ENCODE peak calls at places on chromosome 22, in five cellular contexts. W is CD4-positive, alpha-beta memory T cell; A is breast epithelium; F is spleen; O is IMR-90. X is an unnamed sample. For H3K27me3 and H3K9me3, the result is how much of the 10 kb centered on the place peaks cover.

GRCh38 chr22:27241430-27242110 is 560.0 kb downstream of the MN1 start:
- DNase-seq in O (no peak), F (peak), W (no peak), A (no peak), X (peak)

GRCh38 chr22:25161916-25162530 is 37.6 kb upstream of the CRYBB3 start:
- DNase-seq in W (no peak), O (no peak), A (no peak), F (peak), X (no peak)

GRCh38 chr22:40024201-40025061 is 29.7 kb downstream of the FAM83F start:
- DNase-seq in A (no peak), F (peak), W (peak), O (peak), X (peak)

GRCh38 chr22:21938071-21938822 is 14.4 kb downstream of the PPM1F start:
- DNase-seq in A (peak), W (peak), F (peak), O (peak), X (peak)

GRCh38 chr22:24803064-24803542 is 2.9 kb upstream of the SGSM1 start:
- DNase-seq in A (no peak), W (peak), O (peak), F (no peak), X (peak)

GRCh38 chr22:30705710-30706651 is 11.3 kb downstream of the OSBP2 start:
- DNase-seq in F (peak), O (peak), A (no peak), W (no peak), X (peak)

GRCh38 chr22:28395920-28396447 is 283.7 kb downstream of the TTC28 start:
- DNase-seq in A (no peak), F (no peak), O (peak), W (no peak), X (peak)

GRCh38 chr22:27965547-27965946 is 46.5 kb upstream of the PITPNB start:
- DNase-seq in F (no peak), O (peak), A (no peak), W (no peak), X (no peak)

GRCh38 chr22:44344407-44344806 is 31.7 kb upstream of the SHISAL1 start:
- DNase-seq in W (no peak), F (no peak), A (no peak), O (no peak), X (no peak)

GRCh38 chr22:38694945-38695344 is 5.8 kb downstream of the JOSD1 start:
- DNase-seq in F (no peak), O (no peak), A (no peak), W (no peak), X (no peak)

GRCh38 chr22:43858156-43858895 is 4.0 kb downstream of the SULT4A1 start:
- DNase-seq in W (no peak), A (no peak), O (no peak), F (peak), X (no peak)

GRCh38 chr22:19629720-19630419 is 84.4 kb upstream of the SEPTIN5 start:
- DNase-seq in A (peak), O (peak), F (peak), W (peak), X (peak)

GRCh38 chr22:22591348-22592299 is 32.6 kb upstream of the PRAME start:
- DNase-seq in F (no peak), W (no peak), O (peak), A (no peak), X (no peak)

GRCh38 chr22:30005213-30005857 is 74.9 kb upstream of the HORMAD2 start:
- DNase-seq in F (no peak), A (peak), O (peak), W (peak), X (peak)

GRCh38 chr22:24142831-24143230 is 38.5 kb upstream of the SUSD2 start:
- DNase-seq in O (no peak), F (no peak), W (no peak), A (no peak), X (no peak)

GRCh38 chr22:19549428-19549827 is 25.2 kb upstream of the CLDN5 start:
- DNase-seq in A (no peak), F (no peak), O (no peak), W (no peak), X (no peak)

GRCh38 chr22:26513852-26514251 is 1.6 kb upstream of the TFIP11 start:
- DNase-seq in O (no peak), A (no peak), W (no peak), F (no peak), X (no peak)

GRCh38 chr22:17786435-17787158 is 12.3 kb upstream of the BID start:
- DNase-seq in F (no peak), W (no peak), A (peak), O (no peak), X (no peak)

GRCh38 chr22:25835348-25835747 is 93.4 kb downstream of the MYO18B start:
- DNase-seq in A (no peak), W (no peak), F (no peak), O (no peak), X (no peak)

GRCh38 chr22:30266445-30267381 is at the start of gene OSM:
- DNase-seq in F (peak), W (peak), O (no peak), A (no peak), X (no peak)

GRCh38 chr22:23536821-23537345 is 43.2 kb downstream of the IGLL1 start:
- DNase-seq in F (peak), W (no peak), A (no peak), O (no peak), X (no peak)

GRCh38 chr22:44092636-44093220 is 68.6 kb downstream of the PARVB start:
- DNase-seq in W (no peak), O (no peak), F (no peak), A (no peak), X (no peak)

GRCh38 chr22:25563757-25564319 is 637 bp upstream of the GRK3 start:
- DNase-seq in F (no peak), O (peak), W (no peak), A (peak), X (no peak)

GRCh38 chr22:38781033-38781432 is 12.9 kb downstream of the DNAL4 start:
- DNase-seq in F (no peak), W (no peak), O (no peak), A (no peak), X (no peak)

GRCh38 chr22:22076361-22076760 is 93.8 kb upstream of the TOP3B start:
- DNase-seq in F (no peak), O (no peak), W (no peak), A (no peak), X (peak)

DNA sequence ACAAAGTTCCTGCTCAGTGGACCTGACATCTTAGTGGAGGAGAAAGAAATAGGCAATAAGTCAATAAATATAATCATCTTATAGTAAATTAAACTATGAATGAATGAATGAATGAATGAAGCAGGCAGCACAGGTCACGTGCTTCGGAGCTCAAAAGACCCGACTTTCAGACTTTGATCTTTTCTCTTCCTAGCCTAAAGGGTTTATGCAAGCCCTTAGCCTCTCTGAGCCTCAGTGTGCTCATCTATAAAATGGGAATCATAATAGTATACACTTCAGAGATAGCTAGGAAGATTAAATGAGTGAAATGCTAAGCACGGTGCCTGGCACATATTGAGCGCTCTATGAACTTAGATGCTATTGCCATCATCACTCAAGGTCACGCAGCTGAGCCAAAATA is 7.5 kb downstream of the PVALB start:
- DNase-seq in W (no peak), A (no peak), O (no peak), F (no peak), X (no peak)
- H3K27me3 ChIP-seq in W (under half), A (under half), O (half or more), F (under half), X (under half)

GRCh38 chr22:49896201-49896600 is 22.0 kb downstream of the ALG12 start:
- DNase-seq in A (no peak), O (no peak), W (no peak), F (peak), X (no peak)

GRCh38 chr22:49897015-49897684 is 21.1 kb downstream of the ALG12 start:
- DNase-seq in W (no peak), O (no peak), A (no peak), F (no peak), X (no peak)

GRCh38 chr22:49893025-49893424 is 25.2 kb downstream of the ALG12 start:
- DNase-seq in F (no peak), W (no peak), A (no peak), O (no peak), X (no peak)

GRCh38 chr22:49892226-49892899 is 25.9 kb downstream of the ALG12 start:
- DNase-seq in F (peak), W (no peak), A (peak), O (no peak), X (no peak)

DNA sequence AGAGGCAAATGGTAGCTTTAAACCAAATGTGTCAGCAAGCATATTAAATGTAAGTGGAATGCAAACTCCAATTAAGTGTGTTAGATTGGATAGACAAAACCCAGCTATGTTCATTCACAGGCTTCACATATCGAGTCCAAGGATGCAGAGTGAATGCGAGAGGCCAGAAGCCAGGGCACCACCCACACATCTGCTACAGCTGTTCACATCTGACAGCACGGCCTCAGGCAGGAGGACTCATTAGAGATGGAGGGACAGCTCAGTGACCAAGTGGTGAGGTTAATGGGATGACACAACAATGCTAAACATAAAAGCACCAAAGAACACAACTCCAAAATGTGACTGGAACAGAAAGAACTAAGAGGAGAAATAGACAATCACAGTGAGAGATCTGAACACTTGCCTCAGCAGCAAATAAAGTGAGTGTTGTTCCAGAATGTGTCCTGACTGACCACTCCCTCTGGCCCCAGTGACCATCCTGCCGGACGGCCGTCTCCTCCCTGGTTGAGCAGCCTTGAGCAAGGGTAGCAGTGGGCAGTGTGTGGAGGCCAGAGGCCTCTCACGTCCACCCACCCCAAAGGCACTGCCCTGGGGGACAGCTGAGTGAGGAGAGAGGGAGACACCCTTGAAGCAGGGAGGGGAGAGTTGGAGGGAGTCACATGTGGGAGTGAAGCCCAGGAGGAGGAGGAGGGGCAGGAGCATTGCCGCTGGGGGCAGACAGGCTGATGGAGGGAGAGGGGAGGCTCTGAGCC is 23.7 kb downstream of the ALG12 start:
- DNase-seq in F (peak), A (no peak), W (no peak), O (no peak), X (no peak)
- H3K9me3 ChIP-seq in F (under half), A (under half), W (under half), O (under half), X (under half)

DNA sequence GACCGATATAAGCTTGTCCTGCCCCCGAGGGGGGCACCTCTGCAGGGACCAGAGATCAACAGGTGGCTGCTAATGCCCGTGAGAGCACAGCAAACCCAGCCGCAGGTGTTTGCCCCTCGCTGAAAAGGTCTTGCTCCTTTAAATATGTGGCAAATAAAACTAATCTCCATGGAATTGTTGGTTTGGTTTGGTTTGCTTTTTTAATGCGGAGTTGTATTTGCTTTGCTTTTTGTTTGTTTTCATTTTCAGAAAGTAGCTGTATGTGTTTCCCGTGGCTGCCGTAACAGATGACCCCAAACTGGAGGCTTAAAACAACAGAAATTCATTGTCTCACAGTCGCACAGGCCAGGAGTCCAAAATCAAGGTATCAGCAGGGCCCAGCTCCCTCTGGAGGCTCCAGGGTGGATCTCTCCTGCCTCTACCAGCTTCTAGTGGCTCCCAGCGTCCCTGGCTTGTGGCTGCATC is 93.0 kb downstream of the CELSR1 start:
- DNase-seq in W (no peak), A (no peak), F (no peak), O (no peak), X (no peak)
- H3K27me3 ChIP-seq in W (under half), A (under half), F (under half), O (under half), X (under half)

GRCh38 chr22:20930004-20930403 is 12.8 kb downstream of the CRKL start:
- DNase-seq in F (no peak), O (no peak), A (no peak), W (no peak), X (no peak)

GRCh38 chr22:20927940-20928572 is 10.8 kb downstream of the CRKL start:
- DNase-seq in O (no peak), W (no peak), A (no peak), F (no peak), X (no peak)

GRCh38 chr22:20933910-20934309 is 16.7 kb downstream of the CRKL start:
- DNase-seq in O (no peak), W (no peak), F (no peak), A (no peak), X (no peak)

GRCh38 chr22:20928573-20928967 is 11.4 kb downstream of the CRKL start:
- DNase-seq in O (no peak), W (no peak), A (no peak), F (no peak), X (no peak)

DNA sequence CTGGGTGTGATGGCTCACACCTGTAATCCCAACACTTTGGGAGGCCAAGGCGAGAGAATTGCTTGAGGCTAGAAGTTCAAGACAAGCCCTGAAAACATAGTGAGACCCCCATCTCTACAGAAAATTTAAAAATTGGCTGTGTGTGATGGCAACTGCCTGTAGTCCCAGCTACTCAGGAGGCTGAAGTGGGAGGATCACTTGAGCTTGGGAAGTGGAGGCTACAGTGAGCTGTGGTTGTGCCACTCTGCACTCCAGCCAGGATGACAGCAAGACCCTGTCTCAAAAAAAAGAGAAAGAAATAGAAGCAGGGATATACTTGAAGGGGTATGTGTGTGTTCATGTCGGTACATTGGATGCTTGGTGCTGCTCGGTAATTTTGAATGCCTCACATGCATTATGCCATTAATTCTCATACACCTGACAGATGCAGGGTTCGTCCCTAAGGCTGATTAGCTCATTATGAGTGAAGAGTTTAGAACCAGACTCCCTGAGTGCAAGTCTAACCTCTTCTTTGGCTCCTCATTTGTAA is 14.0 kb downstream of the CRKL start:
- DNase-seq in F (no peak), A (no peak), W (no peak), O (no peak), X (no peak)
- H3K9me3 ChIP-seq in F (under half), A (under half), W (under half), O (under half), X (under half)

GRCh38 chr22:49545606-49546005 is 282.1 kb downstream of the BRD1 start:
- DNase-seq in A (no peak), W (no peak), F (peak), O (no peak), X (no peak)

GRCh38 chr22:49540571-49541450 is 286.9 kb downstream of the BRD1 start:
- DNase-seq in W (no peak), F (peak), A (no peak), O (no peak), X (no peak)

GRCh38 chr22:49544286-49544685 is 283.4 kb downstream of the BRD1 start:
- DNase-seq in W (no peak), F (peak), A (no peak), O (no peak), X (no peak)

GRCh38 chr22:49541451-49542230 is 286.0 kb downstream of the BRD1 start:
- DNase-seq in W (no peak), F (peak), A (no peak), O (no peak), X (no peak)

GRCh38 chr22:49543876-49544275 is 283.8 kb downstream of the BRD1 start:
- DNase-seq in O (no peak), F (peak), A (no peak), W (no peak), X (no peak)
- H3K27me3 ChIP-seq in O (under half), F (under half), A (under half), W (under half), X (under half)